ENCODE peak calls at places on chromosome 5, in nine cellular contexts. C, G, M, F, P, Y, L, V and J are unnamed samples.

GRCh38 chr5:85479849-85480248 is 1095.2 kb upstream of the EDIL3 start:
- DNase-seq in C (no peak), G (no peak), M (no peak), F (no peak), P (no peak), Y (no peak), L (no peak), V (no peak), J (no peak)

GRCh38 chr5:61423487-61424157 is 91.6 kb downstream of the ZSWIM6 start:
- DNase-seq in C (no peak), G (no peak), M (no peak), F (peak), P (peak), Y (no peak), L (no peak), V (no peak), J (no peak)

GRCh38 chr5:83029-83428 is 8.9 kb upstream of the PLEKHG4B start:
- DNase-seq in C (no peak), G (no peak), M (no peak), F (no peak), P (no peak), Y (no peak), L (no peak), V (no peak), J (no peak)

GRCh38 chr5:1409386-1410110 is 35.7 kb downstream of the SLC6A3 start:
- DNase-seq in C (peak), G (peak), M (peak), F (peak), P (peak), Y (peak), L (peak), V (peak), J (no peak)

GRCh38 chr5:88691945-88692868 is 190.8 kb downstream of the MEF2C start:
- DNase-seq in C (no peak), G (no peak), M (no peak), F (no peak), P (peak), Y (no peak), L (no peak), V (peak), J (no peak)

GRCh38 chr5:40386293-40386692 is 293.4 kb upstream of the PTGER4 start:
- DNase-seq in C (no peak), G (no peak), M (peak), F (no peak), P (no peak), Y (no peak), L (no peak), V (peak), J (no peak)

GRCh38 chr5:149018909-149019443 is 43.9 kb downstream of the SH3TC2 start:
- DNase-seq in C (no peak), G (no peak), M (no peak), F (peak), P (no peak), Y (no peak), L (no peak), V (no peak), J (no peak)

GRCh38 chr5:532521-533242 is 8.4 kb upstream of the SLC9A3 start:
- DNase-seq in C (no peak), G (no peak), M (no peak), F (no peak), P (no peak), Y (no peak), L (no peak), V (no peak), J (no peak)

GRCh38 chr5:137730331-137730730 is 5.6 kb downstream of the KLHL3 start:
- DNase-seq in C (no peak), G (no peak), M (no peak), F (no peak), P (no peak), Y (no peak), L (no peak), V (peak), J (no peak)

GRCh38 chr5:150062523-150062922 is 23.8 kb downstream of the CSF1R start:
- DNase-seq in C (no peak), G (no peak), M (no peak), F (no peak), P (no peak), Y (no peak), L (no peak), V (no peak), J (no peak)

GRCh38 chr5:133360693-133361479 is 251.5 kb downstream of the FSTL4 start:
- DNase-seq in C (no peak), G (no peak), M (no peak), F (no peak), P (peak), Y (no peak), L (no peak), V (no peak), J (no peak)

GRCh38 chr5:1800470-1801060 is 642 bp upstream of the NDUFS6 start:
- DNase-seq in C (no peak), G (no peak), M (peak), F (peak), P (peak), Y (no peak), L (no peak), V (peak), J (no peak)

GRCh38 chr5:64746446-64746845 is 22.0 kb downstream of the SREK1IP1 start:
- DNase-seq in C (no peak), G (no peak), M (no peak), F (no peak), P (no peak), Y (no peak), L (no peak), V (no peak), J (no peak)

GRCh38 chr5:109865636-109866035 is 175.9 kb downstream of the MAN2A1 start:
- DNase-seq in C (peak), G (no peak), M (no peak), F (peak), P (no peak), Y (no peak), L (no peak), V (peak), J (peak)

GRCh38 chr5:38554860-38555259 is 1.6 kb downstream of the LIFR start:
- DNase-seq in C (no peak), G (no peak), M (no peak), F (no peak), P (no peak), Y (no peak), L (no peak), V (no peak), J (no peak)

GRCh38 chr5:131430794-131431193 is 166.9 kb downstream of the CDC42SE2 start:
- DNase-seq in C (no peak), G (no peak), M (no peak), F (peak), P (no peak), Y (no peak), L (no peak), V (no peak), J (no peak)

GRCh38 chr5:144202072-144202471 is 31.4 kb downstream of the KCTD16 start:
- DNase-seq in C (no peak), G (no peak), M (no peak), F (peak), P (no peak), Y (no peak), L (no peak), V (no peak), J (no peak)

GRCh38 chr5:160119905-160120266 is 636 bp upstream of the PWWP2A start:
- DNase-seq in C (no peak), G (no peak), M (no peak), F (no peak), P (no peak), Y (no peak), L (no peak), V (no peak), J (no peak)
- TF ChIP-seq CTCF in C (no peak), G (peak), M (no peak), F (peak), P (peak), Y (peak), L (no peak), V (peak), J (peak)

GRCh38 chr5:56269216-56269927 is 36.2 kb upstream of the ANKRD55 start:
- DNase-seq in C (no peak), G (no peak), M (peak), F (peak), P (peak), Y (peak), L (peak), V (peak), J (no peak)
- TF ChIP-seq CTCF in C (peak), G (peak), M (peak), F (peak), P (peak), Y (peak), L (peak), V (peak), J (peak)

GRCh38 chr5:10501554-10502075 is 59.9 kb downstream of the ROPN1L start:
- DNase-seq in C (no peak), G (no peak), M (no peak), F (peak), P (no peak), Y (no peak), L (no peak), V (no peak), J (no peak)

GRCh38 chr5:10503321-10503720 is 60.5 kb upstream of the ANKRD33B start:
- DNase-seq in C (no peak), G (peak), M (no peak), F (no peak), P (no peak), Y (no peak), L (no peak), V (no peak), J (no peak)

GRCh38 chr5:10503997-10504761 is 59.7 kb upstream of the ANKRD33B start:
- DNase-seq in C (no peak), G (no peak), M (no peak), F (no peak), P (no peak), Y (no peak), L (no peak), V (no peak), J (no peak)

GRCh38 chr5:10502130-10502529 is 60.5 kb downstream of the ROPN1L start:
- DNase-seq in C (no peak), G (no peak), M (no peak), F (no peak), P (no peak), Y (no peak), L (no peak), V (no peak), J (no peak)

DNA sequence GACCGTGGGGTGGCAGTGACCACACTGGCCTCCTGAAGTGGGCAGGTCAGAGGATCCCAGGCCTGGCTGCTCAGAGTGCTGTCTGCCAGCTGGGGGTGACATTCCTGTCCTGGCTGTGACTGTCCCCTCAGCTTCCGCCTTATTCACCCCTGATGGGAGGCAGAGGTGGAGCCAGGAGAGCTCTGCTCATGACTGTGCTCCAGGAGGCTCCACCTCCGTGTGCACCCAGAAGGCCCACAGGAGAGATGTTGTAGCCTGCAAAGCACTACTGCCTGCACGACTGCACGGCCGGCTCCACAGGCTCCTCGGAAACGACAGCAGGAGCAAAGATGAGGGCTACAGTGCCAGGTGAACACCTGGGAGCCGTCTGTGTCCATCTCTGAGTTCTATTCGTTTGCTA is 60.9 kb downstream of the ROPN1L start:
- DNase-seq in C (no peak), G (no peak), M (no peak), F (no peak), P (no peak), Y (no peak), L (no peak), V (no peak), J (no peak)
- TF ChIP-seq CTCF in C (no peak), G (no peak), M (no peak), F (no peak), P (no peak), Y (no peak), L (no peak), V (no peak), J (no peak)

GRCh38 chr5:179432547-179432946 is 87.3 kb upstream of the ADAMTS2 start:
- DNase-seq in C (no peak), G (peak), M (no peak), F (no peak), P (no peak), Y (no peak), L (no peak), V (no peak), J (no peak)
- TF ChIP-seq CTCF in C (no peak), G (no peak), M (no peak), F (no peak), P (no peak), Y (no peak), L (no peak), V (no peak), J (no peak)